ENCODE peak calls at places on chromosomes 4 and X, in seven cellular contexts. One of them, this sample, is unnamed.
A peak's percentile ranks its signal among the peaks of the same experiment; 100 is the strongest.

GRCh38 chrX:22800360-22800759 is 199.4 kb upstream of the DDX53 start:
- DNase-seq in NCI-H748 treated with DMSO at 0.1 percent for 48 hours: no peak
- DNase-seq in NCI-H2107: no peak
- DNase-seq in activated CD4-positive, alpha-beta T cell treated with anti-CD3 and anti-CD28 coated beads, Interleukin-2, amount 10 ng/mL, durations not matched to agents 7 days and 5 days: no peak
- DNase-seq in endothelial cell: no peak
- DNase-seq in astrocyte of the spinal cord: peak; percentile 83
- DNase-seq in activated naive CD4-positive, alpha-beta T cell: no peak
- DNase-seq in this sample: no peak

GRCh38 chr4:25925486-25926201 is 11.6 kb downstream of the SMIM20 start:
- DNase-seq in NCI-H748 treated with DMSO at 0.1 percent for 48 hours: peak; percentile 73
- DNase-seq in NCI-H2107: no peak
- DNase-seq in activated naive CD4-positive, alpha-beta T cell: no peak
- DNase-seq in activated CD4-positive, alpha-beta T cell treated with anti-CD3 and anti-CD28 coated beads, Interleukin-2, amount 10 ng/mL, durations not matched to agents 7 days and 5 days: peak; percentile 39
- DNase-seq in endothelial cell: peak; percentile 64
- DNase-seq in astrocyte of the spinal cord: peak; percentile 33
- DNase-seq in this sample: peak; percentile 30

GRCh38 chr4:103720661-103721060 is 876 bp upstream of the TACR3 start:
- DNase-seq in NCI-H748 treated with DMSO at 0.1 percent for 48 hours: no peak
- DNase-seq in NCI-H2107: no peak
- DNase-seq in endothelial cell: no peak
- DNase-seq in astrocyte of the spinal cord: no peak
- DNase-seq in activated CD4-positive, alpha-beta T cell treated with anti-CD3 and anti-CD28 coated beads, Interleukin-2, amount 10 ng/mL, durations not matched to agents 7 days and 5 days: no peak
- DNase-seq in activated naive CD4-positive, alpha-beta T cell: no peak
- DNase-seq in this sample: no peak

GRCh38 chr4:73721419-73721818 is 18.9 kb upstream of the CXCL8 start:
- DNase-seq in activated CD4-positive, alpha-beta T cell treated with anti-CD3 and anti-CD28 coated beads, Interleukin-2, amount 10 ng/mL, durations not matched to agents 7 days and 5 days: no peak
- DNase-seq in endothelial cell: no peak
- DNase-seq in astrocyte of the spinal cord: peak; percentile 54
- DNase-seq in activated naive CD4-positive, alpha-beta T cell: no peak
- DNase-seq in NCI-H748 treated with DMSO at 0.1 percent for 48 hours: no peak
- DNase-seq in NCI-H2107: no peak
- DNase-seq in this sample: no peak

GRCh38 chr4:19254476-19254875 is 997.2 kb upstream of the SLIT2 start:
- DNase-seq in NCI-H2107: no peak
- DNase-seq in activated naive CD4-positive, alpha-beta T cell: no peak
- DNase-seq in endothelial cell: no peak
- DNase-seq in astrocyte of the spinal cord: peak; percentile 72
- DNase-seq in activated CD4-positive, alpha-beta T cell treated with anti-CD3 and anti-CD28 coated beads, Interleukin-2, amount 10 ng/mL, durations not matched to agents 7 days and 5 days: no peak
- DNase-seq in NCI-H748 treated with DMSO at 0.1 percent for 48 hours: no peak
- DNase-seq in this sample: no peak

GRCh38 chr4:126794363-126794762 is 838.4 kb upstream of the INTU start:
- DNase-seq in activated naive CD4-positive, alpha-beta T cell: no peak
- DNase-seq in astrocyte of the spinal cord: peak; percentile 18
- DNase-seq in NCI-H748 treated with DMSO at 0.1 percent for 48 hours: no peak
- DNase-seq in NCI-H2107: no peak
- DNase-seq in endothelial cell: no peak
- DNase-seq in activated CD4-positive, alpha-beta T cell treated with anti-CD3 and anti-CD28 coated beads, Interleukin-2, amount 10 ng/mL, durations not matched to agents 7 days and 5 days: no peak
- DNase-seq in this sample: no peak

GRCh38 chr4:153296424-153296823 is 48.1 kb upstream of the MND1 start:
- DNase-seq in NCI-H2107: no peak
- DNase-seq in astrocyte of the spinal cord: peak; percentile 62
- DNase-seq in endothelial cell: no peak
- DNase-seq in activated naive CD4-positive, alpha-beta T cell: no peak
- DNase-seq in NCI-H748 treated with DMSO at 0.1 percent for 48 hours: no peak
- DNase-seq in activated CD4-positive, alpha-beta T cell treated with anti-CD3 and anti-CD28 coated beads, Interleukin-2, amount 10 ng/mL, durations not matched to agents 7 days and 5 days: no peak
- DNase-seq in this sample: no peak

GRCh38 chr4:6619466-6620255 is 20.8 kb upstream of the MRFAP1 start:
- DNase-seq in NCI-H748 treated with DMSO at 0.1 percent for 48 hours: no peak
- DNase-seq in astrocyte of the spinal cord: no peak
- DNase-seq in NCI-H2107: no peak
- DNase-seq in activated CD4-positive, alpha-beta T cell treated with anti-CD3 and anti-CD28 coated beads, Interleukin-2, amount 10 ng/mL, durations not matched to agents 7 days and 5 days: no peak
- DNase-seq in endothelial cell: no peak
- DNase-seq in activated naive CD4-positive, alpha-beta T cell: no peak
- DNase-seq in this sample: no peak

GRCh38 chrX:43025806-43026205 is 247.8 kb upstream of the PPP1R2C start:
- DNase-seq in NCI-H748 treated with DMSO at 0.1 percent for 48 hours: no peak
- DNase-seq in endothelial cell: no peak
- DNase-seq in astrocyte of the spinal cord: no peak
- DNase-seq in NCI-H2107: no peak
- DNase-seq in activated CD4-positive, alpha-beta T cell treated with anti-CD3 and anti-CD28 coated beads, Interleukin-2, amount 10 ng/mL, durations not matched to agents 7 days and 5 days: no peak
- DNase-seq in activated naive CD4-positive, alpha-beta T cell: no peak
- DNase-seq in this sample: no peak

GRCh38 chr4:105182211-105182610 is 35.5 kb downstream of the TET2 start:
- DNase-seq in NCI-H748 treated with DMSO at 0.1 percent for 48 hours: no peak
- DNase-seq in astrocyte of the spinal cord: no peak
- DNase-seq in NCI-H2107: no peak
- DNase-seq in activated CD4-positive, alpha-beta T cell treated with anti-CD3 and anti-CD28 coated beads, Interleukin-2, amount 10 ng/mL, durations not matched to agents 7 days and 5 days: no peak
- DNase-seq in endothelial cell: no peak
- DNase-seq in activated naive CD4-positive, alpha-beta T cell: no peak
- DNase-seq in this sample: no peak

GRCh38 chr4:184312126-184312525 is 94.5 kb upstream of the ENPP6 start:
- DNase-seq in astrocyte of the spinal cord: no peak
- DNase-seq in activated CD4-positive, alpha-beta T cell treated with anti-CD3 and anti-CD28 coated beads, Interleukin-2, amount 10 ng/mL, durations not matched to agents 7 days and 5 days: no peak
- DNase-seq in NCI-H748 treated with DMSO at 0.1 percent for 48 hours: no peak
- DNase-seq in activated naive CD4-positive, alpha-beta T cell: no peak
- DNase-seq in NCI-H2107: no peak
- DNase-seq in endothelial cell: no peak
- DNase-seq in this sample: no peak

GRCh38 chr4:5395781-5396180 is 312.6 kb downstream of the EVC2 start:
- DNase-seq in endothelial cell: no peak
- DNase-seq in NCI-H2107: no peak
- DNase-seq in NCI-H748 treated with DMSO at 0.1 percent for 48 hours: no peak
- DNase-seq in activated CD4-positive, alpha-beta T cell treated with anti-CD3 and anti-CD28 coated beads, Interleukin-2, amount 10 ng/mL, durations not matched to agents 7 days and 5 days: no peak
- DNase-seq in activated naive CD4-positive, alpha-beta T cell: no peak
- DNase-seq in astrocyte of the spinal cord: no peak
- DNase-seq in this sample: no peak

This sample was measured in NCI-H510A treated with DMSO at 0.1 percent for 48 hours.